ENCODE peak calls at places on chromosome 1, in five cellular contexts. O is T-helper 9 cell, K is neural crest cell, B is activated B cell treated with CpG ODN at 0.5 μM for 24 hours, A is Caki2. Z is an unnamed sample.

GRCh38 chr1:37482796-37483744 is 8.7 kb downstream of the ZC3H12A start:
- DNase-seq in O (no peak), K (no peak), B (no peak), A (no peak), Z (no peak)

GRCh38 chr1:160429702-160430535 is 29.6 kb downstream of the VANGL2 start:
- DNase-seq in O (no peak), K (no peak), B (no peak), A (no peak), Z (no peak)

GRCh38 chr1:54278941-54279422 is 79.0 kb downstream of the MRPL37 start:
- DNase-seq in O (no peak), K (no peak), B (no peak), A (no peak), Z (no peak)

GRCh38 chr1:113391643-113392271 is 1.4 kb downstream of the MAGI3 start:
- DNase-seq in O (no peak), K (no peak), B (no peak), A (peak), Z (peak)

GRCh38 chr1:177959793-177960515 is 9.9 kb downstream of the SEC16B start:
- DNase-seq in O (no peak), K (no peak), B (no peak), A (no peak), Z (no peak)

GRCh38 chr1:182147136-182147815 is 85.8 kb upstream of the ZNF648 start:
- DNase-seq in O (no peak), K (no peak), B (no peak), A (no peak), Z (no peak)

GRCh38 chr1:54887665-54888071 is 673 bp upstream of the DHCR24 start:
- DNase-seq in O (no peak), K (no peak), B (no peak), A (no peak), Z (no peak)

GRCh38 chr1:25486602-25487001 is 55.9 kb downstream of the MACO1 start:
- DNase-seq in O (no peak), K (no peak), B (no peak), A (no peak), Z (no peak)

GRCh38 chr1:174158767-174159252 is 510 bp upstream of the RABGAP1L start:
- DNase-seq in O (no peak), K (no peak), B (no peak), A (no peak), Z (peak)

GRCh38 chr1:41122148-41122547 is 100.6 kb upstream of the SLFNL1 start:
- DNase-seq in O (no peak), K (no peak), B (no peak), A (no peak), Z (no peak)

GRCh38 chr1:63966016-63966415 is 192.2 kb downstream of the ROR1 start:
- DNase-seq in O (no peak), K (no peak), B (no peak), A (no peak), Z (no peak)

Z was measured in T-helper 1 cell.